ENCODE peak calls at places on chromosomes 5 and 9, in seven cellular contexts. Q, N, C, U, H, T and P are unnamed samples.
A peak's percentile ranks its signal among the peaks of the same experiment; 100 is the strongest.

GRCh38 chr5:137710086-137710485 is 25.8 kb downstream of the KLHL3 start:
- DNase-seq in H (no peak), C (no peak), Q (peak; percentile 86), U (no peak), T (no peak), N (no peak), P (no peak)

GRCh38 chr5:1293416-1293996 is 1.4 kb downstream of the TERT start:
- DNase-seq in C (peak; percentile 52), Q (no peak), T (no peak), H (no peak), N (no peak), U (no peak), P (no peak)

GRCh38 chr5:71778678-71779276 is 59.7 kb downstream of the CARTPT start:
- DNase-seq in H (no peak), U (no peak), C (no peak), N (peak; percentile 27), Q (peak; percentile 59), T (peak; percentile 36), P (no peak)

GRCh38 chr5:96628406-96628805 is 33.8 kb upstream of the CAST start:
- DNase-seq in N (no peak), U (no peak), C (no peak), Q (no peak), H (no peak), T (peak; percentile 25), P (no peak)

GRCh38 chr5:134142806-134143205 is 28.3 kb downstream of the TCF7 start:
- DNase-seq in T (no peak), N (no peak), Q (no peak), C (no peak), U (no peak), H (no peak), P (peak; percentile 62)

GRCh38 chr9:94030318-94031179 is 53.7 kb upstream of the PTPDC1 start:
- DNase-seq in U (peak; percentile 93), T (peak; percentile 85), Q (peak; percentile 83), H (peak; percentile 83), C (peak; percentile 92), N (peak; percentile 89), P (peak; percentile 83)

GRCh38 chr5:135391123-135391868 is 7.7 kb downstream of the MACROH2A1 start:
- DNase-seq in N (no peak), C (no peak), Q (peak; percentile 84), H (no peak), T (peak; percentile 98), U (no peak), P (no peak)

GRCh38 chr5:139664273-139664693 is 16.1 kb downstream of the CXXC5 start:
- DNase-seq in U (peak; percentile 88), C (no peak), Q (no peak), H (no peak), T (no peak), N (no peak), P (no peak)

GRCh38 chr9:12191630-12192029 is 501.6 kb upstream of the TYRP1 start:
- DNase-seq in C (no peak), H (no peak), Q (no peak), U (no peak), T (no peak), N (no peak), P (no peak)

GRCh38 chr5:168291281-168291960 is at the start of gene WWC1:
- DNase-seq in C (no peak), H (peak; percentile 53), U (peak; percentile 86), T (peak; percentile 40), Q (no peak), N (peak; percentile 93), P (peak; percentile 88)

DNA sequence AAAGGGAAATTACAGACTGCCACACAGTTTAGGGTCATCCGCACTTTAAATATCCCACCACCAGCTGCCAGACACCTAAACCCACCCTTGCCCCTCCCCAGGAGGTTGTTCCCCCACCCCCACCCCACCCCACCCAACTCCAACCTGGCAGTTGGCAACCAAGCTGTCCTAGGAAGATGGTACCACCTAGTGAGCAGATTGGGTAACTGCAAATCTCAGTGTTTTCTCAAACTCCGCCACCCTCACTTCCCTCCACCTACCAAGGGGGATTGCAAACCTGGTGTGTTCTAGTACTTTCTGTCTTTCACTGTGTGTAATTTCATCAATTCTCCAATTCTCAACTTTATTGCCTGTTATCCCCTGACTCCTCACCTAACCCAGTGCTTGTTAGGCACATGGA is 323.8 kb upstream of the IRX2 start:
- DNase-seq in N (no peak), U (no peak), Q (no peak), T (no peak), H (no peak), C (no peak), P (no peak)
- TF ChIP-seq CTCF in N (peak; percentile 8), U (no peak), Q (no peak), T (peak; percentile 7), H (peak; percentile 38), C (no peak), P (peak; percentile 47)

GRCh38 chr9:69198526-69199250 is 24.6 kb downstream of the TJP2 start:
- DNase-seq in T (no peak), C (no peak), U (no peak), Q (peak; percentile 34), H (no peak), N (no peak), P (no peak)

GRCh38 chr9:69197687-69198086 is 23.6 kb downstream of the TJP2 start:
- DNase-seq in N (no peak), Q (no peak), C (no peak), U (no peak), H (no peak), T (no peak), P (no peak)

GRCh38 chr9:69204378-69204777 is 30.3 kb downstream of the TJP2 start:
- DNase-seq in N (no peak), T (no peak), C (no peak), H (no peak), Q (no peak), U (no peak), P (no peak)

GRCh38 chr9:69202556-69202955 is 28.5 kb downstream of the TJP2 start:
- DNase-seq in Q (no peak), U (no peak), T (no peak), H (no peak), C (no peak), N (no peak), P (no peak)

GRCh38 chr9:69200071-69200470 is 26.0 kb downstream of the TJP2 start:
- DNase-seq in C (no peak), Q (peak; percentile 52), N (no peak), H (no peak), T (peak; percentile 76), U (no peak), P (no peak)
- TF ChIP-seq CTCF in C (no peak), Q (no peak), N (no peak), H (no peak), T (no peak), U (no peak), P (no peak)

GRCh38 chr9:5263568-5264218 is 32.5 kb downstream of the INSL4 start:
- DNase-seq in T (peak; percentile 13), H (no peak), C (no peak), Q (peak; percentile 24), U (peak; percentile 24), N (peak; percentile 73), P (no peak)
- TF ChIP-seq CTCF in T (no peak), H (no peak), C (no peak), Q (peak; percentile 17), U (no peak), N (peak; percentile 44), P (peak; percentile 15)

GRCh38 chr5:177456591-177456964 is 10.0 kb downstream of the PRR7 start:
- DNase-seq in U (no peak), H (no peak), T (no peak), C (no peak), Q (no peak), N (no peak), P (no peak)
- TF ChIP-seq CTCF in U (no peak), H (peak; percentile 34), T (no peak), C (no peak), Q (no peak), N (no peak), P (peak; percentile 51)

GRCh38 chr9:91949946-91950664 is at the start of gene ROR2:
- DNase-seq in T (peak; percentile 34), C (no peak), N (peak; percentile 87), U (peak; percentile 86), Q (peak; percentile 18), H (peak; percentile 91), P (peak; percentile 93)

GRCh38 chr9:91951944-91952520 is 2.0 kb upstream of the ROR2 start:
- DNase-seq in U (no peak), N (no peak), T (no peak), C (no peak), Q (peak; percentile 49), H (no peak), P (no peak)

GRCh38 chr9:91953723-91954122 is 3.7 kb upstream of the ROR2 start:
- DNase-seq in T (no peak), H (no peak), C (no peak), N (no peak), U (no peak), Q (no peak), P (peak; percentile 13)

GRCh38 chr9:91958179-91958578 is 8.2 kb upstream of the ROR2 start:
- DNase-seq in Q (no peak), N (no peak), T (no peak), C (no peak), H (no peak), U (no peak), P (no peak)

GRCh38 chr9:91954841-91955471 is 4.9 kb upstream of the ROR2 start:
- DNase-seq in T (peak; percentile 88), U (peak; percentile 60), C (no peak), H (peak; percentile 70), Q (peak; percentile 70), N (peak; percentile 58), P (peak; percentile 68)
- TF ChIP-seq CTCF in T (peak; percentile 88), U (peak; percentile 48), C (no peak), H (peak; percentile 65), Q (peak; percentile 71), N (peak; percentile 84), P (peak; percentile 78)

GRCh38 chr9:581673-582497 is 259.6 kb upstream of the DMRT1 start:
- DNase-seq in T (no peak), Q (no peak), C (no peak), H (peak; percentile 57), N (no peak), U (peak; percentile 44), P (no peak)
- TF ChIP-seq CTCF in T (peak; percentile 15), Q (no peak), C (no peak), H (peak; percentile 43), N (peak; percentile 36), U (peak; percentile 6), P (peak; percentile 65)